ENCODE peak calls at places on chromosomes 3 and 15, in ten cellular contexts. Z is transverse colon; E is NCI-H1105 treated with DMSO at 0.1 percent for 48 hours; L is caudate nucleus; H is stimulated activated CD4-positive, alpha-beta T cell treated with anti-CD3 and anti-CD28 coated beads, Interleukin-12 subunit alpha, Interleukin-12 subunit beta, amount 100 ng/mL, for 24 hours; U is mammary epithelial cell; I is islet precursor cell; D is RPMI7951; X is stomach; F is GDM1. R is an unnamed sample.
A peak's percentile ranks its signal among the peaks of the same experiment; 100 is the strongest.

GRCh38 chr3:15976524-15976923 is 178.7 kb upstream of the ANKRD28 start:
- DNase-seq in Z (no peak), E (no peak), L (no peak), H (no peak), U (peak; percentile 29), I (no peak), D (no peak), X (no peak), F (no peak), R (no peak)

GRCh38 chr15:82763361-82764142 is 42.3 kb downstream of the FSD2 start:
- DNase-seq in Z (no peak), E (no peak), L (no peak), H (no peak), U (no peak), I (no peak), D (no peak), X (no peak), F (no peak), R (no peak)

GRCh38 chr3:183845608-183846288 is 20.4 kb upstream of the MAP6D1 start:
- DNase-seq in Z (no peak), E (no peak), L (no peak), H (no peak), U (peak; percentile 42), I (peak; percentile 72), D (peak; percentile 24), X (no peak), F (peak; percentile 46), R (peak; percentile 46)

GRCh38 chr3:187518616-187519015 is 150.4 kb downstream of the RTP4 start:
- DNase-seq in Z (no peak), E (no peak), L (no peak), H (no peak), U (no peak), I (no peak), D (no peak), X (no peak), F (no peak), R (no peak)

GRCh38 chr15:55485273-55485672 is 22.8 kb downstream of the DNAAF4 start:
- DNase-seq in Z (no peak), E (no peak), L (no peak), H (no peak), U (no peak), I (no peak), D (peak; percentile 9), X (no peak), F (no peak), R (peak; percentile 73)

GRCh38 chr15:74304459-74304858 is 63.0 kb downstream of the CYP11A1 start:
- DNase-seq in Z (no peak), E (no peak), L (no peak), H (no peak), U (no peak), I (no peak), D (no peak), X (no peak), F (no peak), R (no peak)

GRCh38 chr15:27057904-27058645 is 87.1 kb downstream of the GABRG3 start:
- DNase-seq in Z (no peak), E (no peak), L (no peak), H (no peak), U (no peak), I (peak; percentile 62), D (peak; percentile 50), X (no peak), F (no peak), R (no peak)

GRCh38 chr15:39282663-39283208 is 298.1 kb upstream of the THBS1 start:
- DNase-seq in Z (no peak), E (no peak), L (no peak), H (no peak), U (no peak), I (no peak), D (peak; percentile 87), X (no peak), F (no peak), R (no peak)

GRCh38 chr3:53242642-53243041 is 13.2 kb downstream of the TKT start:
- DNase-seq in Z (no peak), E (no peak), L (no peak), H (no peak), U (no peak), I (no peak), D (no peak), X (no peak), F (no peak), R (no peak)

GRCh38 chr15:59555696-59556095 is 55.9 kb upstream of the GCNT3 start:
- DNase-seq in Z (peak; percentile 67), E (no peak), L (no peak), H (no peak), U (peak; percentile 78), I (no peak), D (no peak), X (no peak), F (no peak), R (peak; percentile 70)

GRCh38 chr3:149784064-149784704 is 8.2 kb downstream of the ANKUB1 start:
- DNase-seq in Z (no peak), E (no peak), L (no peak), H (no peak), U (no peak), I (no peak), D (peak; percentile 13), X (no peak), F (no peak), R (peak; percentile 81)

GRCh38 chr15:97648728-97649127 is 311.8 kb upstream of the ARRDC4 start:
- DNase-seq in Z (no peak), E (no peak), L (no peak), H (no peak), U (no peak), I (no peak), D (no peak), X (no peak), F (no peak), R (no peak)

GRCh38 chr3:135117977-135118376 is 322.9 kb downstream of the EPHB1 start:
- DNase-seq in Z (no peak), E (no peak), L (no peak), H (no peak), U (no peak), I (no peak), D (no peak), X (no peak), F (no peak), R (no peak)

GRCh38 chr3:171535133-171535532 is 74.9 kb upstream of the TNIK start:
- DNase-seq in Z (no peak), E (no peak), L (no peak), H (no peak), U (no peak), I (no peak), D (no peak), X (no peak), F (no peak), R (peak; percentile 15)

GRCh38 chr15:66139816-66140215 is 113.7 kb downstream of the MEGF11 start:
- DNase-seq in Z (no peak), E (peak; percentile 64), L (no peak), H (no peak), U (no peak), I (no peak), D (no peak), X (no peak), F (no peak), R (no peak)

GRCh38 chr3:178950676-178951075 is 120.9 kb downstream of the ZMAT3 start:
- DNase-seq in Z (no peak), E (no peak), L (no peak), H (no peak), U (peak; percentile 85), I (no peak), D (peak; percentile 34), X (no peak), F (no peak), R (peak; percentile 90)

GRCh38 chr3:10509325-10509724 is 3.9 kb upstream of the ATP2B2 start:
- DNase-seq in Z (no peak), E (no peak), L (no peak), H (no peak), U (no peak), I (no peak), D (no peak), X (no peak), F (no peak), R (no peak)

GRCh38 chr15:67321352-67321751 is 66.8 kb downstream of the IQCH start:
- DNase-seq in Z (no peak), E (no peak), L (no peak), H (no peak), U (no peak), I (no peak), D (no peak), X (no peak), F (no peak), R (no peak)

GRCh38 chr3:190722181-190722905 is 140.2 kb downstream of the GMNC start:
- DNase-seq in Z (no peak), E (no peak), L (no peak), H (no peak), U (no peak), I (no peak), D (no peak), X (no peak), F (no peak), R (no peak)

GRCh38 chr3:31455524-31455923 is 77.2 kb upstream of the STT3B start:
- DNase-seq in Z (no peak), E (no peak), L (no peak), H (no peak), U (no peak), I (no peak), D (no peak), X (no peak), F (no peak), R (no peak)

GRCh38 chr3:168096210-168096795 is 579 bp upstream of the GOLIM4 start:
- DNase-seq in Z (peak; percentile 62), E (peak; percentile 94), L (no peak), H (no peak), U (peak; percentile 93), I (no peak), D (peak; percentile 93), X (peak; percentile 55), F (peak; percentile 87), R (peak; percentile 95)

GRCh38 chr3:30904986-30905385 is 10.5 kb upstream of the GADL1 start:
- DNase-seq in Z (no peak), E (no peak), L (no peak), H (no peak), U (no peak), I (no peak), D (no peak), X (no peak), F (no peak), R (no peak)

GRCh38 chr15:47750030-47750739 is 32.9 kb downstream of the SEMA6D start:
- DNase-seq in Z (no peak), E (no peak), L (no peak), H (no peak), U (peak; percentile 76), I (peak; percentile 84), D (peak; percentile 33), X (no peak), F (no peak), R (peak; percentile 82)

GRCh38 chr3:79200456-79200855 is 567.3 kb downstream of the ROBO1 start:
- DNase-seq in Z (no peak), E (no peak), L (no peak), H (no peak), U (no peak), I (no peak), D (no peak), X (no peak), F (no peak), R (peak; percentile 11)

GRCh38 chr3:161682715-161683114 is 186.1 kb downstream of the OTOL1 start:
- DNase-seq in Z (no peak), E (no peak), L (no peak), H (no peak), U (peak; percentile 33), I (no peak), D (no peak), X (no peak), F (no peak), R (no peak)

GRCh38 chr3:52404391-52404790 is 40.5 kb downstream of the SEMA3G start:
- DNase-seq in Z (no peak), E (no peak), L (no peak), H (no peak), U (no peak), I (no peak), D (no peak), X (no peak), F (no peak), R (no peak)

GRCh38 chr3:38842266-38842965 is 26.4 kb upstream of the SCN10A start:
- DNase-seq in Z (no peak), E (no peak), L (no peak), H (no peak), U (no peak), I (no peak), D (no peak), X (no peak), F (no peak), R (no peak)

GRCh38 chr3:15271785-15272381 is 60.5 kb downstream of the SH3BP5 start:
- DNase-seq in Z (peak; percentile 73), E (no peak), L (no peak), H (peak; percentile 54), U (no peak), I (peak; percentile 82), D (no peak), X (peak; percentile 47), F (peak; percentile 84), R (no peak)

R was measured in M059J.